ENCODE peak calls at places on chromosomes 13 and 19, in four cellular contexts. J, C, B and R are unnamed samples.

GRCh38 chr13:76861859-76862258 is 24.3 kb downstream of the KCTD12 start:
- DNase-seq in J (no peak), C (no peak), B (no peak), R (no peak)

GRCh38 chr13:113832204-113832603 is 31.7 kb downstream of the GAS6 start:
- DNase-seq in J (no peak), C (no peak), B (no peak), R (no peak)

GRCh38 chr13:112968910-112969691 is at the start of gene MCF2L:
- DNase-seq in J (no peak), C (no peak), B (no peak), R (no peak)

GRCh38 chr13:44921478-44921877 is 67.8 kb downstream of the NUFIP1 start:
- DNase-seq in J (no peak), C (no peak), B (no peak), R (no peak)

GRCh38 chr13:112891477-112892401 is 77.3 kb upstream of the MCF2L start:
- DNase-seq in J (no peak), C (no peak), B (no peak), R (no peak)

GRCh38 chr13:99916366-99917103 is 55.0 kb downstream of the ZIC5 start:
- DNase-seq in J (peak), C (no peak), B (peak), R (peak)

GRCh38 chr19:38951187-38951586 is 20.4 kb downstream of the MRPS12 start:
- DNase-seq in J (no peak), C (no peak), B (no peak), R (no peak)

GRCh38 chr19:54523403-54523802 is 20.8 kb downstream of the LAIR2 start:
- DNase-seq in J (no peak), C (no peak), B (peak), R (no peak)

GRCh38 chr19:30783212-30783611 is 411.0 kb downstream of the ZNF536 start:
- DNase-seq in J (no peak), C (no peak), B (no peak), R (no peak)

GRCh38 chr13:46665630-46666482 is 112.9 kb downstream of the LRCH1 start:
- DNase-seq in J (no peak), C (no peak), B (no peak), R (no peak)

GRCh38 chr13:57582032-57582431 is 49.5 kb upstream of the PCDH17 start:
- DNase-seq in J (no peak), C (peak), B (no peak), R (no peak)

GRCh38 chr19:48713041-48713863 is 6.3 kb downstream of the MAMSTR start:
- DNase-seq in J (no peak), C (no peak), B (no peak), R (peak)

GRCh38 chr13:104586010-104586746 is 1520.0 kb upstream of the SLC10A2 start:
- DNase-seq in J (peak), C (no peak), B (no peak), R (no peak)

GRCh38 chr19:1122021-1122971 is 18.5 kb downstream of the GPX4 start:
- DNase-seq in J (no peak), C (no peak), B (no peak), R (no peak)

GRCh38 chr13:44368599-44369368 is 4.8 kb upstream of the SERP2 start:
- DNase-seq in J (no peak), C (no peak), B (no peak), R (peak)

GRCh38 chr13:111946214-111946613 is 120.7 kb upstream of the SOX1 start:
- DNase-seq in J (no peak), C (no peak), B (no peak), R (no peak)

GRCh38 chr13:34189946-34190345 is 372.0 kb downstream of the RFC3 start:
- DNase-seq in J (no peak), C (no peak), B (no peak), R (no peak)

GRCh38 chr19:39692166-39692565 is 12.1 kb upstream of the LGALS14 start:
- DNase-seq in J (no peak), C (no peak), B (no peak), R (no peak)

GRCh38 chr13:108586826-108587225 is 42.6 kb upstream of the MYO16 start:
- DNase-seq in J (no peak), C (no peak), B (no peak), R (no peak)

GRCh38 chr13:33323766-33324525 is 38.4 kb upstream of the STARD13 start:
- DNase-seq in J (no peak), C (no peak), B (no peak), R (no peak)

GRCh38 chr13:97307882-97308624 is 85.9 kb downstream of the MBNL2 start:
- DNase-seq in J (peak), C (no peak), B (no peak), R (no peak)

GRCh38 chr13:48155850-48156249 is 60.9 kb upstream of the MED4 start:
- DNase-seq in J (peak), C (no peak), B (peak), R (no peak)

GRCh38 chr13:43268632-43269031 is 245.2 kb downstream of the DNAJC15 start:
- DNase-seq in J (no peak), C (no peak), B (no peak), R (no peak)

GRCh38 chr13:39452412-39452811 is 150.6 kb downstream of the LHFPL6 start:
- DNase-seq in J (no peak), C (no peak), B (no peak), R (no peak)

GRCh38 chr13:114203536-114203935 is 24.5 kb downstream of the CFAP97D2 start:
- DNase-seq in J (no peak), C (no peak), B (no peak), R (no peak)

GRCh38 chr19:1355974-1356865 is 27.5 kb upstream of the NDUFS7 start:
- DNase-seq in J (no peak), C (no peak), B (no peak), R (no peak)

GRCh38 chr19:53424968-53425597 is 6.7 kb upstream of the ZNF761 start:
- DNase-seq in J (no peak), C (peak), B (peak), R (peak)

GRCh38 chr13:98462946-98463345 is 114.0 kb downstream of the STK24 start:
- DNase-seq in J (no peak), C (no peak), B (no peak), R (no peak)

GRCh38 chr13:97133955-97134354 is 88.2 kb upstream of the MBNL2 start:
- DNase-seq in J (no peak), C (no peak), B (no peak), R (no peak)

GRCh38 chr19:31913103-31913710 is 432.2 kb upstream of the ZNF507 start:
- DNase-seq in J (no peak), C (no peak), B (no peak), R (no peak)
- TF ChIP-seq CTCF in J (no peak), C (no peak), B (no peak), R (no peak)

DNA sequence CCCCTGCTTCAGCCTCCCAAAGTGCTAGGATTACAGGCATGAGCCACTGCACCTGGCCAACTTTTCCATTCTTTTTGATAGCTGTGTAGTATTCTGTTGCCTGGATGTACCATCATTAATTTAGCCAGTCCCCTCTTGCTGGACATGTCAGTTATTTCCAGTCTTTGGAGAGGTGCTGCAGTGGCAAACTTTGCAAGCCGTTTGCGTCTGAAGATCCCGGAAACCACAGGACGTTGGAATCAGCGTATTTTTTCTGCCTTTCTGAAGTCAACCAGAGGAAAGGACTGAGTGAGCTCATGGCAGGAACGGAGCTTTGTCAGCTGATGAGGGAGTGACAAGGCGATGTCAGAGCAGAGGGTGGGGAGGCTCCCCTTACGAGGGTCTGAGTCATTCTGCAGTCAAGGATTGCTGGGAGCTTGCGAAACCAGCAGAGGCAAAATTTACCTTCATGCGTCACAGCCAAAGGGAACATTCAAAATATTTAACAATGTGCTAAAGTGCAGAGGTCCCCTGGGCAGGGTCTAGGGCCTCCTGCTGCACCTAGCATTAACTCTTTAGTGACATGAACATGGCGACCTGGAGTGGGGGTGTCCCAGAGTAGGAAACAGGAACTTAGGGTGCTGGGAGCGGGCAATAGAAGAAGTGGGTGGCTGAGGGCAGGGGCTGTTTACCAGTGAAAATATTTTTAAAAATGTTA is 5.6 kb downstream of the C5AR1 start:
- DNase-seq in J (peak), C (no peak), B (no peak), R (peak)
- TF ChIP-seq EGR1 in J (no peak), C (no peak), B (no peak), R (no peak)

DNA sequence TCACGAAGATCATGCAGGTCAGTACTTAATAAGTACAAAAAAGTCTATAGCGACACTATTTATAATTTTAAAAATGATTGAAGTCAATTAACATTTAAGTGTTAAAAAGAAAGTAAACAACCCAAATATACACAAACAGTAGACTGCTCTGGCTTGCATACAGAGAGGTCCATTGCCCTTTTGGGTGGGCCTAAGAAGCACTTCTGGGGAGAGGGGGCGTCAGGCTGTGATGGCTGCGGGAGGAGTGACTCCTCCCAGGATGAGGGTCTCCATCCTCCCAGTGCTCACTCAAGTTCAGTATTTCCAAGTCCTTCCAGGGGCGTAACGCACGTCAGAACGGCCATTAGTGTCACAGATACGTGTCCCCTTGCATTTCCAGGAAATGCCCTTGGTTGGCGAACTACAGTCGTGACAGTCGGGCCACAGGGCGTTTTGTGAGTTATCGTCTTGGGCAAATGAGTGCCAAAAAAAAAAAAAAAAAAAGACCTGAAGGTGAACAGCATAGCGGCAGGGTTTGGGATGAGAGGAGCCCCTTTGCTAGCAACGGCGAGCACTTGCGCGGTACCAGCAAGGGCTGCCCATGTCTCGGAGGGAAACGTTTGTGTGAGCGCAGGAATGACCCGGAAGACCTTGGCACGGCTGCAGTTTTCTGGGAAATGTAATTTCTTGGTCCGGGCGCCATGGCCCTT is at the start of gene SCGB2B2:
- DNase-seq in J (peak), C (no peak), B (peak), R (no peak)
- TF ChIP-seq CTCF in J (no peak), C (no peak), B (no peak), R (no peak)

GRCh38 chr19:16206637-16207036 is 8.9 kb downstream of the AP1M1 start:
- DNase-seq in J (no peak), C (no peak), B (no peak), R (no peak)

GRCh38 chr19:16207490-16208025 is 9.8 kb downstream of the AP1M1 start:
- DNase-seq in J (no peak), C (no peak), B (no peak), R (no peak)

GRCh38 chr19:16206046-16206605 is 8.4 kb downstream of the AP1M1 start:
- DNase-seq in J (no peak), C (no peak), B (no peak), R (no peak)

GRCh38 chr19:16208064-16208759 is 10.5 kb downstream of the AP1M1 start:
- DNase-seq in J (no peak), C (no peak), B (no peak), R (no peak)

DNA sequence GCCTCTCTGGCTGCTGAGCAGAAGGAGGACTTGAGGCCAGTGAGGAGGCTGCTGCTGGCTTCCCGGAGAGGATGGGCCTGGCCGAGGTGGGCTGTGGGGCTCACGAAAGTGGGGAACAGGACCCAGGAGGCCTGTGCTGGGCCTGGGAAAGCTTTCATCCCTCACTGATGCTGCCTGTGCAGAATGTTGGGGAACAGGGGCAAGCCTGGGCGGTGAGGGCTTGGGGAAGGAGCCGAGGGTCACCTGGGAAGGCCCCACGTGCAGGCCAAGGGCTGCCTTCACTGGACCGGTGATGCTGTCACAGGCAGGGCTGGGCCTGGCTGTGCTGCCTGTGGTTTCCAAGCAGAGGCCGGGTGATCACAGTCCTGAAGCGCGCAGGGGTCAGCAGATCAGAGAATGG is 9.4 kb downstream of the AP1M1 start:
- DNase-seq in J (no peak), C (no peak), B (no peak), R (no peak)
- TF ChIP-seq EGR1 in J (no peak), C (no peak), B (no peak), R (no peak)

DNA sequence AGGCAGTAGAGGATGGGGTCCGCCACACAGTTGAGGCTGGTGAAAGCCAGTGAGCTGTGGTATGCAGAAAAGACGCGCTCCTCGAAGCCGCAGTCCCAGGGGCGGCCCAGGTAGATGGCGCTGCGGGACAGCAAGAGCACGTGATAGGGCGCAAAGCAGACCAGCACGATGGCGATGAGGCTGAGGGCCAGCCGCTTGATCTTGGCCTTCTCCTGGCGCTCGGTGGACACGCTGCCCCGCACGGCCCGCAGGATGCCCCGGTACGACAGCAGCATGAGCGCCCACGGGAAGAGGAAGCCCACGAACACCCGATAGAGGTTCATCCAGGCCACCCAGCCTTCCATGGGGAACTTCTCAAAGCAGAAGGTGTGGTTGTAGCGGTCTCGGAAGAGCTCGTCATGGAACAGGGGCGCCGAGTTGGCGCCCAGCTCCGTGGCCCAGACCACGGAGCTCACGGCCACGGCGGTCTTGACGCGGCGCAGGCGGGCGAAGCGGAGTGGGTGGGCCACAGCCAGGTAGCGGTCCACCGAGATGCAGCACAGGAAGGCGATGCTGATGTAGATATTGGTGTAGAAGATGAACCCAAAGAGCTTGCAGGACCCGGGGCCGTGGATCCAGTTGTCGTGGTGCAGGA is 6.5 kb upstream of the OPA3 start:
- DNase-seq in J (no peak), C (no peak), B (no peak), R (peak)
- TF ChIP-seq CTCF in J (peak), C (peak), B (peak), R (peak)

GRCh38 chr13:110520431-110521295 is 40.9 kb downstream of the RAB20 start:
- DNase-seq in J (no peak), C (no peak), B (no peak), R (no peak)
- TF ChIP-seq EGR1 in J (no peak), C (no peak), B (no peak), R (no peak)

GRCh38 chr19:5001547-5002131 is 32.7 kb downstream of the KDM4B start:
- DNase-seq in J (peak), C (no peak), B (no peak), R (peak)

GRCh38 chr19:5000120-5000611 is 31.3 kb downstream of the KDM4B start:
- DNase-seq in J (no peak), C (no peak), B (no peak), R (no peak)

GRCh38 chr19:5002143-5002542 is 33.2 kb downstream of the KDM4B start:
- DNase-seq in J (peak), C (no peak), B (no peak), R (no peak)

GRCh38 chr19:4993683-4994082 is 24.8 kb downstream of the KDM4B start:
- DNase-seq in J (no peak), C (no peak), B (no peak), R (no peak)

GRCh38 chr19:4997297-4997696 is 28.4 kb downstream of the KDM4B start:
- DNase-seq in J (no peak), C (no peak), B (no peak), R (no peak)
- TF ChIP-seq CTCF in J (no peak), C (no peak), B (no peak), R (no peak)

DNA sequence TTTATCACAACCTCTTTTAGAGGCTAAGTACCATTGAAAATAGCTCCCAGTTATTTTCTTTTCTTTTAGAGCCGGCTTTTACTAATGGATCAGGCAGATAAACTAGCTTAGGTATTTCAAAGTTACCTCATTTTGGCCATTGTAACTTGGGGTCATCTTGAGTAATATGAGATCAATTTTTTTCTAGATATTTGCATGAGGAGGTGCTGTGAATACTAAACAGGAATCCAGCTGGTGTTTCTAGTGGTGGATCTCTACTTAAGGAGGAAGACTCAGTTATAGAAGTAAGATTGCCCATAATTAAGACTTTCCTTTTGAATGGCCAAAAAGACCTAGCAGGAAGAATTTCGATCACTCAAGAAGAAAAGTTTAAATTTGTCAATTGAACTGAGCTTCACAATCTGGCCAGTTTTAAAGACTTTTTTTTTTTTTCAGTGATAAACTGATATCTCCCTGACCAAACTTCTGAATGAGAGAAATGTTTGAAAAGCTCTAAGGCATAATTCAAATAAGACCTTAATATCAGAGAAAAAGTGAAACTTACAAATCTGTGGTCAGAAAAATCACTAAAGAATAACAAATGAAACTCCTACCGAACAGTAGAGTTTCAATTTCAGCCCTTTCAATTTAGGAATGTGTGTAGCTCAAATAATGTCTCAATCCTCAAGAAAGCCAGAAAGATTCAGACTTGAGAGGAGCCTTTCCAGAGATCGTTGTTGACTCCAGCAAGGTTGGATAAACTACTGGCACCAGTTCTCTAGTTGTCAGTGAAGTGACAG is 11.6 kb upstream of the NAA16 start:
- DNase-seq in J (no peak), C (no peak), B (no peak), R (no peak)
- TF ChIP-seq EGR1 in J (no peak), C (no peak), B (no peak), R (no peak)